ENCODE peak calls at places on chromosomes 13 and 19, in nine cellular contexts. S, O, B, U, K, V, J, P and F are unnamed samples.

GRCh38 chr19:6509118-6509971 is 7.2 kb upstream of the TUBB4A start:
- DNase-seq in K (peak; percentile 84), U (no peak), V (no peak), B (no peak), P (no peak), J (no peak), S (no peak), O (no peak), F (no peak)

GRCh38 chr19:54388001-54388802 is 23.5 kb upstream of the LAIR1 start:
- DNase-seq in V (no peak), S (peak; percentile 33), P (peak; percentile 81), U (no peak), K (no peak), B (no peak), O (peak; percentile 23), J (peak; percentile 23), F (peak; percentile 58)

GRCh38 chr13:99974939-99975561 is 3.5 kb upstream of the ZIC5 start:
- DNase-seq in V (no peak), O (no peak), P (peak; percentile 55), B (no peak), U (peak; percentile 31), J (no peak), S (peak; percentile 3), K (no peak), F (no peak)

GRCh38 chr19:45414468-45414867 is 8.0 kb downstream of the POLR1G start:
- DNase-seq in P (no peak), J (no peak), U (no peak), O (no peak), B (no peak), K (no peak), S (no peak), V (no peak), F (no peak)

GRCh38 chr13:44874886-44875630 is 114.2 kb downstream of the NUFIP1 start:
- DNase-seq in S (no peak), V (no peak), K (no peak), U (no peak), B (no peak), P (no peak), O (peak; percentile 58), J (no peak), F (no peak)

GRCh38 chr19:48689438-48689837 is 6.3 kb upstream of the FUT2 start:
- DNase-seq in V (no peak), B (no peak), P (no peak), J (no peak), K (no peak), U (no peak), S (no peak), O (no peak), F (no peak)

GRCh38 chr19:51101171-51101865 is 6.9 kb downstream of the CTU1 start:
- DNase-seq in V (no peak), S (no peak), U (no peak), J (no peak), B (no peak), O (peak; percentile 57), P (no peak), K (no peak), F (no peak)

GRCh38 chr19:31127132-31127967 is 221.9 kb downstream of the TSHZ3 start:
- DNase-seq in S (no peak), K (no peak), P (no peak), O (peak; percentile 94), J (no peak), U (peak; percentile 63), V (peak; percentile 65), B (peak; percentile 82), F (peak; percentile 18)

GRCh38 chr13:29140277-29140676 is 320.1 kb downstream of the MTUS2 start:
- DNase-seq in K (no peak), S (no peak), P (no peak), O (peak; percentile 4), U (peak; percentile 60), B (peak; percentile 45), J (peak; percentile 23), V (peak; percentile 71), F (no peak)

GRCh38 chr19:47258895-47259555 is 2.7 kb downstream of the CCDC9 start:
- DNase-seq in O (no peak), K (no peak), V (no peak), U (no peak), J (no peak), B (no peak), P (no peak), S (no peak), F (no peak)

GRCh38 chr13:35630551-35631275 is 154.2 kb upstream of the MAB21L1 start:
- DNase-seq in K (no peak), B (peak; percentile 37), V (peak; percentile 67), S (peak; percentile 50), P (no peak), J (no peak), O (peak; percentile 77), U (peak; percentile 94), F (peak; percentile 18)

GRCh38 chr19:32864318-32865007 is 5.1 kb downstream of the SLC7A9 start:
- DNase-seq in J (no peak), S (no peak), P (peak; percentile 69), B (no peak), K (no peak), U (no peak), O (no peak), V (no peak), F (no peak)

GRCh38 chr19:32865326-32865725 is 4.2 kb downstream of the SLC7A9 start:
- DNase-seq in K (no peak), B (no peak), O (no peak), P (no peak), S (no peak), J (no peak), U (no peak), V (no peak), F (no peak)

GRCh38 chr19:32866061-32866460 is 3.5 kb downstream of the SLC7A9 start:
- DNase-seq in J (no peak), V (no peak), S (no peak), P (no peak), O (no peak), U (no peak), B (no peak), K (no peak), F (no peak)

GRCh38 chr19:32868206-32868950 is 1.2 kb downstream of the SLC7A9 start:
- DNase-seq in K (no peak), B (no peak), O (no peak), S (no peak), V (no peak), P (no peak), J (no peak), U (no peak), F (no peak)

DNA sequence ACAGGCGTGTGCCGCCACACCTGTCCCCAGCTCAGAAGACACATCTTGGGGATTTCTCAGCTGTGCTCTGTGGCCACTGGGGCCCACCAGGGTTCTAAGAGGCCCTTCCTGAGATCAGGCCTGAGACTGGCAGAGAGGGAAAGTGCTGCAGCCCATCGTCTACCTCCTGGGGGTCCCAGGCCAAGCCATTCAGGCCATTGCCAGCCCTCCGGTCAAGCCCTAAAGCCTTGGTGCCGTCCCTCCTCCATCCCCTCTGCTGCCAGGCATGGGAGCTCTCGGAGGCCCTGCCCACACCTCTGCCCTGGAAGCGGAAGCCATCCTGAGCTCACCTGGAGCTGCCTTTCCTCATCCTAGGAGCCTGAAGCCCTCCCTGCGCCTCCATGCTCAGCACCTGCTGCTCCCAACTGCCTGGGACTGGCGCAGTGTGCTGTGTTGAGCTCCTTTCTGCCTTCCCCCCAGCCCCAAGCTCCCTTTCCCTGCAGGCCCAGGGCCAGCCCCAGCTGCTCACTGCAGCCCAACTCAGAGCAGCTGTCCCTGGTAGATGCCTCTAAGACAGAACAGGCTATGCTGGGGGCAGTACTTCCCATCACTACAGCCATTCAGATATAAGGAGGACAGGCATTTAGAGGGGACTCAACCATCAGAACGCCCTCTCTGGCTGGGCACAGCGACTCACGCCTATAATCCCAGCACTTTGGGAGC is 2.9 kb downstream of the SLC7A9 start:
- DNase-seq in U (peak; percentile 13), S (no peak), O (no peak), P (peak; percentile 52), V (no peak), B (no peak), J (no peak), K (no peak), F (no peak)
- H3K4me3 ChIP-seq in U (no peak overlapping the region), S (no peak overlapping the region), O (no peak overlapping the region), P (no peak overlapping the region), V (no peak overlapping the region), B (no peak overlapping the region), J (no peak overlapping the region), K (no peak overlapping the region), F (no peak overlapping the region)

DNA sequence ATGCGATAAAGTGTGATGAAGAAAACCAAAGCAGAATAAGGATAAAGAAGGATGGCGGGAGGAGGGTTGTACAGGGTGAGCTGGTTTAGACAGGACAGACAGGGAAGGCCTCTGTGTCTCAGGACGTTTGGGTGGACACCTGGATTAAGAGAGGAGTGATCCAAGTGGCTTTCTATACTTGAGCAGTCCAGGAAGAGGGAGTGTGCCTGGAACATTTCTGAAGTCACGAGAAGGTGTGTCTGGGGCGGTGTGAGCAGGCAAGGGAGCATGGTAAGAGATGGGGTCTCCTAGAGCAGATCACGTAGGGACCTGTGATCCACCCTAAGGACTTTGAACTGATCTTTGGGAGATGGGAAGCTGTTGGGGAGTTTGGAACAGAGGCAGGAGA is 15.4 kb upstream of the STK24 start:
- DNase-seq in S (no peak), K (no peak), P (no peak), B (no peak), U (no peak), V (no peak), O (no peak), J (no peak), F (peak; percentile 40)
- H3K4me3 ChIP-seq in S (no peak overlapping the region), K (no peak overlapping the region), P (no peak overlapping the region), B (no peak overlapping the region), U (no peak overlapping the region), V (no peak overlapping the region), O (no peak overlapping the region), J (no peak overlapping the region), F (no peak overlapping the region)

GRCh38 chr13:87674143-87674772 is 3.1 kb downstream of the SLITRK5 start:
- DNase-seq in K (no peak), S (no peak), V (no peak), P (peak; percentile 6), J (no peak), O (no peak), B (no peak), U (peak; percentile 33), F (no peak)
- H3K4me3 ChIP-seq in K (no peak overlapping the region), S (peak overlapping the region; percentile 53), V (no peak overlapping the region), P (no peak overlapping the region), J (no peak overlapping the region), O (no peak overlapping the region), B (peak overlapping the region; percentile 78), U (peak overlapping the region; percentile 16), F (no peak overlapping the region)

DNA sequence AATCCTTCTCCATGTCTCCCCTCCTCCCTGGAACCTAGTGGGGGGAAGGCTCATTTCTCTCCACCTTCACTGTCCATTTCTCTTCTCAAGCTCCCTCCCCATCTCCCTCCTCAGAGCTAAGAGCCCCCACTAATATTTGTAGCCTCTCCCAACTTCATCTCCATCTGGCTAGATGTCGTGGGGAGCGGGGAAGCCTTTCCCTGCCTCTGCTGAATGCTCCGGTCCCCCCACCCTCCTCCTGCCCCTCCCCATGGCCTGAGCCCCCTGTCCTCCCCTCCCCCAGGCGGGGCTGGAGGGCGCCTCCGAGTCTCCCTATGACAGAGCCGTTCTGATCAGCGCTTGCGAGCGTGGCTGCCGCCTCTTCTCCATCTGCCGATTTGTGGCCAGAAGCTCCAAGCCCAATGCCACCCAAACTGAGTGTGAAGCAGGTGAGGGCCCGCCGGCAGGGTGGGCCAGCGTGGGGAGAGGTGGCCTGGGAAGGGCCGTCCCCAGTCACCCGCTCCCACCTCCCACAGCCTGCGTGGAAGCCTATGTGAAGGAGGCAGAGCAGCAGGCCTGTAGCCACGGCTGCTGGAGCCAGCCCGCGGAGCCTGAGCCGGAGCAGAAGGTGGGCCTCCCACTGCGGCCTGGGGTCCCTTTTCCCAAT is 1.0 kb downstream of the TMEM59L start:
- DNase-seq in S (no peak), U (no peak), K (no peak), B (no peak), J (no peak), O (no peak), P (no peak), V (no peak), F (no peak)
- H3K4me3 ChIP-seq in S (peak overlapping the region; percentile 36), U (no peak overlapping the region), K (no peak overlapping the region), B (no peak overlapping the region), J (no peak overlapping the region), O (no peak overlapping the region), P (no peak overlapping the region), V (no peak overlapping the region), F (no peak overlapping the region)

GRCh38 chr19:18772620-18773587 is 18.2 kb downstream of the COMP start:
- DNase-seq in S (no peak), B (no peak), P (no peak), V (no peak), J (no peak), K (no peak), O (no peak), U (no peak), F (no peak)
- H3K4me3 ChIP-seq in S (no peak overlapping the region), B (no peak overlapping the region), P (no peak overlapping the region), V (no peak overlapping the region), J (no peak overlapping the region), K (no peak overlapping the region), O (no peak overlapping the region), U (no peak overlapping the region), F (no peak overlapping the region)